ENCODE peak calls at places on chromosomes 7 and 10, in six cellular contexts. J is sigmoid colon, Y is colonic mucosa, Q is fibroblast of mammary gland, I is WERI-Rb-1, A is upper lobe of left lung. R is an unnamed sample.

GRCh38 chr10:97312897-97313296 is 6.2 kb upstream of the FRAT1 start:
- DNase-seq in J (no peak), Y (no peak), Q (no peak), I (no peak), A (no peak), R (no peak)

GRCh38 chr7:75630549-75630948 is 108.2 kb downstream of the HIP1 start:
- DNase-seq in J (no peak), Y (no peak), Q (no peak), I (no peak), A (no peak), R (no peak)

GRCh38 chr10:131128731-131129130 is 182.8 kb downstream of the TCERG1L start:
- DNase-seq in J (no peak), Y (no peak), Q (no peak), I (peak; percentile 25), A (no peak), R (no peak)

GRCh38 chr10:132187421-132188138 is 832 bp downstream of the DPYSL4 start:
- DNase-seq in J (no peak), Y (no peak), Q (no peak), I (no peak), A (no peak), R (no peak)

GRCh38 chr7:157476654-157477549 is 140.1 kb downstream of the DNAJB6 start:
- DNase-seq in J (peak; percentile 35), Y (no peak), Q (no peak), I (no peak), A (no peak), R (no peak)

GRCh38 chr7:123992913-123993518 is 39.9 kb downstream of the TMEM229A start:
- DNase-seq in J (no peak), Y (no peak), Q (no peak), I (no peak), A (no peak), R (no peak)

GRCh38 chr10:5665380-5666323 is 743 bp downstream of the ASB13 start:
- DNase-seq in J (no peak), Y (peak; percentile 56), Q (peak; percentile 31), I (no peak), A (peak; percentile 46), R (no peak)

GRCh38 chr10:60444494-60445064 is 54.9 kb upstream of the ANK3 start:
- DNase-seq in J (no peak), Y (no peak), Q (peak; percentile 60), I (no peak), A (no peak), R (no peak)

GRCh38 chr10:71078454-71079145 is 133.8 kb upstream of the UNC5B start:
- DNase-seq in J (peak; percentile 54), Y (peak; percentile 6), Q (no peak), I (peak; percentile 4), A (peak; percentile 7), R (no peak)

GRCh38 chr10:112235920-112236319 is 47.3 kb upstream of the TECTB start:
- DNase-seq in J (no peak), Y (no peak), Q (no peak), I (no peak), A (no peak), R (no peak)

GRCh38 chr10:8056891-8057331 is 2.4 kb downstream of the GATA3 start:
- DNase-seq in J (no peak), Y (no peak), Q (no peak), I (no peak), A (no peak), R (no peak)

GRCh38 chr10:14153570-14154055 is 177.1 kb downstream of the FRMD4A start:
- DNase-seq in J (no peak), Y (no peak), Q (no peak), I (peak; percentile 7), A (no peak), R (no peak)
- H3K4me3 ChIP-seq in J (no peak overlapping the region), Y (no peak overlapping the region), Q (no peak overlapping the region), I (no peak overlapping the region), A (no peak overlapping the region), R (no peak overlapping the region)

GRCh38 chr10:78169214-78169613 is 135.6 kb downstream of the RPS24 start:
- DNase-seq in J (no peak), Y (no peak), Q (no peak), I (no peak), A (no peak), R (no peak)

GRCh38 chr10:78162867-78163266 is 129.2 kb downstream of the RPS24 start:
- DNase-seq in J (no peak), Y (no peak), Q (peak; percentile 40), I (no peak), A (no peak), R (no peak)

GRCh38 chr10:78165172-78165571 is 131.5 kb downstream of the RPS24 start:
- DNase-seq in J (no peak), Y (no peak), Q (no peak), I (no peak), A (no peak), R (no peak)

GRCh38 chr10:78164687-78165086 is 131.0 kb downstream of the RPS24 start:
- DNase-seq in J (no peak), Y (no peak), Q (no peak), I (no peak), A (no peak), R (no peak)

GRCh38 chr10:78165617-78166016 is 132.0 kb downstream of the RPS24 start:
- DNase-seq in J (no peak), Y (no peak), Q (no peak), I (peak; percentile 70), A (no peak), R (no peak)
- TF ChIP-seq CTCF in J (no peak), Y (no peak), Q (no peak), I (peak; percentile 83), A (no peak), R (no peak)

GRCh38 chr10:113382691-113383090 is 170.2 kb upstream of the HABP2 start:
- DNase-seq in J (no peak), Y (no peak), Q (no peak), I (no peak), A (no peak), R (no peak)
- H3K4me3 ChIP-seq in J (no peak overlapping the region), Y (no peak overlapping the region), Q (no peak overlapping the region), I (no peak overlapping the region), A (no peak overlapping the region), R (no peak overlapping the region)

DNA sequence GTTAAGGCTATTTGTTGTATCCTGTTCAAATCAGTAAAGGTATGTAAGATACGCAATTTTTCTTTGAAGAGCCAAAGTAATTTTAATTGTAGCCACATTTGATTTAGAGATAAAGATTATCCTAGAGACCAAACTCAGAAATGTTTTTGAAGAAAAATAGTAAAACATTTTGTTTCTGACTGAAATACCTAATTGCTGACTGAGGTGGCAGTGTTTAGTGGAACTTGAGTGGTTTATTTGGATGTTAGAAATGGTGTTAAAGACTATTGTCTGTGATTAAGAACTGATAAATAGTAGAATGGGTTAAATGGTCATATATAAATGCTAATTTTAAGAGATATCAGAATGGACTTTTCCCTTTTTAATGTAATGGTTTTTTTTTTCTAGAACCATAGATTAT is 15.3 kb downstream of the EDRF1 start:
- DNase-seq in J (no peak), Y (no peak), Q (no peak), I (no peak), A (no peak), R (no peak)
- TF ChIP-seq CTCF in J (no peak), Y (no peak), Q (no peak), I (no peak), A (no peak), R (peak; percentile 1)

GRCh38 chr7:140260338-140260737 is 83.6 kb upstream of the KDM7A start:
- DNase-seq in J (no peak), Y (peak; percentile 50), Q (no peak), I (no peak), A (no peak), R (no peak)
- H3K4me3 ChIP-seq in J (no peak overlapping the region), Y (peak overlapping the region; percentile 22), Q (no peak overlapping the region), I (no peak overlapping the region), A (peak overlapping the region; percentile 22), R (no peak overlapping the region)